ENCODE peak calls at places on chromosomes 12 and 14, in eight cellular contexts. Y is Kasumi-1; V is RPMI7951; G is fibroblast of mammary gland; S is activated naive CD8-positive, alpha-beta T cell treated with anti-CD3 and anti-CD28 coated beads, Interleukin-2, amount 50 U/mL, for 24 hours; A is naive thymus-derived CD8-positive, alpha-beta T cell; X is NCI-H2081; U is NCI-H524. P is an unnamed sample.

GRCh38 chr12:16359512-16360491 is 12.4 kb downstream of the MGST1 start:
- DNase-seq in Y (peak), V (peak), G (peak), S (peak), A (no peak), X (peak), U (peak), P (peak)

GRCh38 chr12:109544955-109545531 is 28.3 kb downstream of the MMAB start:
- DNase-seq in Y (no peak), V (peak), G (peak), S (no peak), A (no peak), X (peak), U (peak), P (peak)

GRCh38 chr12:30117483-30117882 is 333.7 kb upstream of the TMTC1 start:
- DNase-seq in Y (no peak), V (no peak), G (no peak), S (no peak), A (no peak), X (no peak), U (no peak), P (no peak)

GRCh38 chr12:69884386-69884785 is 59.4 kb downstream of the MYRFL start:
- DNase-seq in Y (no peak), V (no peak), G (no peak), S (no peak), A (no peak), X (no peak), U (no peak), P (no peak)

GRCh38 chr12:13947237-13947945 is 34.0 kb downstream of the GRIN2B start:
- DNase-seq in Y (no peak), V (no peak), G (no peak), S (no peak), A (no peak), X (no peak), U (peak), P (peak)

GRCh38 chr14:91294153-91294552 is 49.6 kb upstream of the GPR68 start:
- DNase-seq in Y (no peak), V (no peak), G (peak), S (no peak), A (no peak), X (no peak), U (no peak), P (no peak)

GRCh38 chr14:35949933-35950332 is 123.8 kb downstream of the BRMS1L start:
- DNase-seq in Y (no peak), V (no peak), G (no peak), S (no peak), A (no peak), X (peak), U (no peak), P (no peak)

GRCh38 chr12:117761528-117762100 is 207.2 kb downstream of the KSR2 start:
- DNase-seq in Y (no peak), V (no peak), G (no peak), S (no peak), A (no peak), X (no peak), U (no peak), P (no peak)

GRCh38 chr12:115096673-115097349 is 412.8 kb upstream of the TBX3 start:
- DNase-seq in Y (no peak), V (peak), G (peak), S (no peak), A (no peak), X (no peak), U (no peak), P (no peak)

GRCh38 chr14:74917646-74918081 is 5.4 kb downstream of the RPS6KL1 start:
- DNase-seq in Y (no peak), V (no peak), G (peak), S (no peak), A (no peak), X (no peak), U (no peak), P (no peak)

GRCh38 chr12:119883234-119883633 is 6.1 kb upstream of the CIT start:
- DNase-seq in Y (no peak), V (no peak), G (no peak), S (no peak), A (no peak), X (no peak), U (no peak), P (no peak)

GRCh38 chr12:8681129-8681902 is 16.5 kb upstream of the RIMKLB start:
- DNase-seq in Y (no peak), V (no peak), G (peak), S (no peak), A (no peak), X (no peak), U (no peak), P (peak)

GRCh38 chr12:31567029-31567428 is 23.9 kb downstream of the DENND5B start:
- DNase-seq in Y (no peak), V (no peak), G (no peak), S (no peak), A (no peak), X (no peak), U (no peak), P (no peak)

GRCh38 chr14:36657409-36658090 is 4.1 kb upstream of the PAX9 start:
- DNase-seq in Y (no peak), V (no peak), G (peak), S (no peak), A (no peak), X (no peak), U (peak), P (peak)

GRCh38 chr14:93789366-93790130 is 1.3 kb upstream of the PRIMA1 start:
- DNase-seq in Y (no peak), V (no peak), G (no peak), S (no peak), A (no peak), X (no peak), U (peak), P (peak)

P was measured in Daoy.